ENCODE peak calls at places on chromosomes 13 and 19, in five cellular contexts. Y is breast epithelium, P is sigmoid colon, K is H1, Z is upper lobe of left lung. B is an unnamed sample.

GRCh38 chr19:16750081-16750480 is 30.4 kb downstream of the NWD1 start:
- DNase-seq in Y (no peak), P (no peak), K (no peak), Z (no peak), B (no peak)

GRCh38 chr19:1131718-1132552 is 28.1 kb downstream of the GPX4 start:
- DNase-seq in Y (peak), P (peak), K (no peak), Z (peak), B (peak)

GRCh38 chr13:27269114-27269665 is 1.4 kb upstream of the RASL11A start:
- DNase-seq in Y (no peak), P (no peak), K (no peak), Z (no peak), B (no peak)

GRCh38 chr19:5058456-5059190 is 89.7 kb downstream of the KDM4B start:
- DNase-seq in Y (no peak), P (no peak), K (no peak), Z (no peak), B (no peak)

GRCh38 chr13:114078501-114079451 is 53.6 kb downstream of the RASA3 start:
- DNase-seq in Y (peak), P (peak), K (no peak), Z (peak), B (no peak)

GRCh38 chr13:52029569-52029968 is 5.1 kb downstream of the UTP14C start:
- DNase-seq in Y (no peak), P (no peak), K (no peak), Z (no peak), B (no peak)

GRCh38 chr19:14476663-14477401 is 1.7 kb upstream of the PTGER1 start:
- DNase-seq in Y (no peak), P (peak), K (peak), Z (peak), B (no peak)

GRCh38 chr13:107348931-107349330 is 781.0 kb upstream of the ARGLU1 start:
- DNase-seq in Y (no peak), P (no peak), K (no peak), Z (no peak), B (no peak)

GRCh38 chr19:33156354-33156753 is 24.4 kb downstream of the WDR88 start:
- DNase-seq in Y (no peak), P (no peak), K (no peak), Z (no peak), B (no peak)

GRCh38 chr13:51636349-51636890 is 52.2 kb downstream of the WDFY2 start:
- DNase-seq in Y (no peak), P (no peak), K (no peak), Z (no peak), B (no peak)

GRCh38 chr19:17654993-17655392 is 33.2 kb downstream of the UNC13A start:
- DNase-seq in Y (no peak), P (no peak), K (peak), Z (no peak), B (peak)

GRCh38 chr13:62320129-62320724 is 904.6 kb upstream of the PCDH20 start:
- DNase-seq in Y (no peak), P (no peak), K (no peak), Z (no peak), B (peak)

GRCh38 chr19:4208385-4209094 is 20.8 kb upstream of the EBI3 start:
- DNase-seq in Y (no peak), P (no peak), K (peak), Z (no peak), B (peak)

GRCh38 chr13:70339738-70340137 is 231.5 kb upstream of the KLHL1 start:
- DNase-seq in Y (no peak), P (no peak), K (peak), Z (no peak), B (peak)

GRCh38 chr13:79307433-79307861 is 98.6 kb downstream of the RBM26 start:
- DNase-seq in Y (no peak), P (no peak), K (no peak), Z (peak), B (no peak)

GRCh38 chr19:54882758-54883157 is 8.7 kb downstream of the FCAR start:
- DNase-seq in Y (no peak), P (no peak), K (no peak), Z (no peak), B (no peak)

GRCh38 chr19:16888629-16889371 is at the start of gene F2RL3:
- DNase-seq in Y (no peak), P (peak), K (no peak), Z (peak), B (peak)

GRCh38 chr13:86684402-86684801 is 885.2 kb upstream of the SLITRK6 start:
- DNase-seq in Y (no peak), P (no peak), K (no peak), Z (no peak), B (no peak)

GRCh38 chr19:20078696-20079095 is 896 bp downstream of the ZNF90 start:
- DNase-seq in Y (no peak), P (peak), K (no peak), Z (peak), B (peak)

GRCh38 chr19:34148672-34149185 is 23.6 kb upstream of the LSM14A start:
- DNase-seq in Y (no peak), P (no peak), K (no peak), Z (no peak), B (no peak)

GRCh38 chr19:1177322-1178114 is 3.5 kb upstream of the SBNO2 start:
- DNase-seq in Y (no peak), P (peak), K (no peak), Z (peak), B (no peak)

GRCh38 chr13:45215392-45216077 is 14.7 kb upstream of the KCTD4 start:
- DNase-seq in Y (no peak), P (no peak), K (no peak), Z (no peak), B (no peak)

GRCh38 chr19:35882074-35882832 is 13.9 kb downstream of the APLP1 start:
- DNase-seq in Y (no peak), P (no peak), K (no peak), Z (no peak), B (peak)

GRCh38 chr19:18091217-18091608 is 4.5 kb upstream of the IL12RB1 start:
- DNase-seq in Y (no peak), P (peak), K (no peak), Z (peak), B (no peak)

GRCh38 chr13:26325876-26326275 is 71.9 kb downstream of the CDK8 start:
- DNase-seq in Y (no peak), P (no peak), K (no peak), Z (no peak), B (no peak)

GRCh38 chr13:98275711-98276171 is 98.7 kb upstream of the RNF113B start:
- DNase-seq in Y (no peak), P (no peak), K (no peak), Z (no peak), B (no peak)

GRCh38 chr13:58950911-58951310 is 1212.8 kb downstream of the DIAPH3 start:
- DNase-seq in Y (no peak), P (no peak), K (no peak), Z (no peak), B (no peak)

GRCh38 chr19:49297403-49297802 is 27.6 kb downstream of the SLC6A16 start:
- DNase-seq in Y (no peak), P (no peak), K (no peak), Z (no peak), B (no peak)

GRCh38 chr13:109608032-109608431 is 178.4 kb downstream of the IRS2 start:
- DNase-seq in Y (no peak), P (no peak), K (no peak), Z (no peak), B (no peak)

GRCh38 chr19:10774893-10775292 is 57.0 kb downstream of the DNM2 start:
- DNase-seq in Y (no peak), P (no peak), K (no peak), Z (no peak), B (no peak)

GRCh38 chr13:72556945-72557344 is 170.5 kb downstream of the MZT1 start:
- DNase-seq in Y (no peak), P (no peak), K (no peak), Z (no peak), B (no peak)

GRCh38 chr13:43684947-43685725 is 101.6 kb downstream of the ENOX1 start:
- DNase-seq in Y (no peak), P (no peak), K (no peak), Z (no peak), B (no peak)

GRCh38 chr19:16969127-16969526 is 57.5 kb downstream of the CPAMD8 start:
- DNase-seq in Y (peak), P (no peak), K (no peak), Z (peak), B (peak)

GRCh38 chr19:13846533-13847032 is 30.4 kb upstream of the NANOS3 start:
- DNase-seq in Y (peak), P (peak), K (peak), Z (peak), B (peak)

GRCh38 chr13:71309905-71310304 is 557.1 kb downstream of the DACH1 start:
- DNase-seq in Y (no peak), P (no peak), K (no peak), Z (no peak), B (no peak)

GRCh38 chr13:113851826-113852535 is 11.9 kb downstream of the GAS6 start:
- DNase-seq in Y (peak), P (no peak), K (peak), Z (no peak), B (no peak)

GRCh38 chr13:112012705-112013085 is 54.3 kb upstream of the SOX1 start:
- DNase-seq in Y (no peak), P (no peak), K (no peak), Z (no peak), B (no peak)
- TF ChIP-seq POLR2AphosphoS5 in Y (no peak), P (no peak), K (no peak), Z (no peak), B (no peak)

GRCh38 chr19:40394816-40395210 is 4.8 kb upstream of the HIPK4 start:
- DNase-seq in Y (no peak), P (no peak), K (no peak), Z (no peak), B (no peak)

GRCh38 chr19:40392123-40392522 is 2.1 kb upstream of the HIPK4 start:
- DNase-seq in Y (no peak), P (no peak), K (no peak), Z (no peak), B (no peak)

GRCh38 chr19:40390084-40390742 is at the start of gene HIPK4:
- DNase-seq in Y (no peak), P (no peak), K (peak), Z (no peak), B (peak)

GRCh38 chr19:40393894-40394815 is 4.2 kb upstream of the HIPK4 start:
- DNase-seq in Y (no peak), P (no peak), K (no peak), Z (no peak), B (no peak)

GRCh38 chr19:40392894-40393517 is 3.0 kb upstream of the HIPK4 start:
- DNase-seq in Y (peak), P (no peak), K (no peak), Z (peak), B (no peak)
- TF ChIP-seq POLR2AphosphoS5 in Y (no peak), P (no peak), K (no peak), Z (no peak), B (no peak)

DNA sequence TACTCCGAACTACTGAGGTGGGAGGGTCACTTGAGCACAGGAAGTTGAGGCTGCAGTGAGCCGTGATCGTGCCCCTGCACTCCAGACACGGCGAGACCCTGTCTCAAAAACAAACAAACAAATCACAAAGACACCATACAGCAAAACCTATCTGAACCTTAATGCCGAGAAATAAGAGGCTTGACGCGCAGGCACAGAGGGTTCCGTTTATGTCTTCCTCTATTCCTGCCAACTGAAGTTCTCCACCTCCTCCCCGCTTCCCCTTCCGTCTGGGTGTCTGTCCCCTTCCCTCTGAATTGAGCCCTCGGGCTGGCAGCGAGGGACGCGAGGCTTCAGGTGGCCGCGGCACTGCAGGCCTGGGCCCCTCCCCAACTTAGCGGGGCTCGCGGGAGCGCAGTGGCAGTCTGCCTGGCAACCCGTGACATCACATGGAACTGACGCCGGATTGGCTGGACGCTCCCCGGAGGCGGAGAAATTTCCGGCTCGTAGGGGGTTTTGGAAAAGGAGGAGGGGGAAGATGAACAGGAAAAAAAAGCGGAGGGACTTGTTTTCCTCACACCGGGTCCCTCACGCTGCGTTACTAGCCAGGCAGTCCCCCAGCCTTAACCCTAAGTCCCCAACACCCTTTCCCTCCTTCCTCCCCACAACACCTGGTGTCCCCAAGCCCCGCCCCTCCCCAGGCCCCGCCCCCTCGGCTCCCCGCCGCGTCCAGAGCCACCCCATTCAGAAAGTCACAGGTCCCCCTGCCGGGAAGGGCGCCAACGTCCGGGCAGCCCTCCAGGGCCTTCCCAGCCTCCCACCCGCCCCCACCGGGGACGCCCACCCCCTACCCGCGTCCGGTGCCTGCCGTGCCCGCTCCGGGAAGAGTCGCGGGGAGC is 1.1 kb upstream of the MYBPC2 start:
- DNase-seq in Y (peak), P (peak), K (peak), Z (peak), B (peak)
- TF ChIP-seq POLR2AphosphoS5 in Y (no peak), P (no peak), K (no peak), Z (peak), B (peak)

DNA sequence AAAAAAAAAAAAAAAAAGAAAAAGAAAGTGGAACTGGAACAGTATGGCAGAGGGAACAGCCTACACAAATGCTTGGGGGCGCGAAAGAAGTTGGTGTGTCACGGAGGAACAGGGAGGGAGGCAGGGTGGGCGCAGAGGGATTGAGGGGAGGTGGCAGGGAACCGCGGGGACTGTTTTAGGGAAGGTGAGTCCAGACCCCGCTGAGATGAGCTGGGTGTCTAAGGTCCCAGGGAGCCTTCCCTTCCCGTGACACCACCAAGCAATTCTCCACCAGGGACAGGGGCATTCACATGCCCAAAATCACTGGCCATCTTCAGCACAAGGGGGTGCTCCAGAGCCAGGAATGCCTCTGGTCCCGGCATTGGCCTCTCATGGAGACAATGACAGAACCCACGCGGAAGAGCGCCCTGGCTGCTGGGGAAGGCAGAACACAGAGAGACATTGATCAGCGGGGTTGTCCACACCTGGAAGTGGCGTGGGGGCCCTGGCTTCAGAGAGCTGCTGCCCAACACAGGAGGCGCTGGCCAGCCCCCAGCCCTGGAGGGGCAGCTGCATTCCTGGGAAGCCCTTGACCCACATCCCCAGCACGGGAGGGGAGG is 6.9 kb downstream of the PEAK3 start:
- DNase-seq in Y (no peak), P (peak), K (peak), Z (peak), B (peak)
- TF ChIP-seq POLR2AphosphoS5 in Y (no peak), P (no peak), K (no peak), Z (no peak), B (no peak)

GRCh38 chr19:44993526-44993925 is 7.7 kb upstream of the RELB start:
- DNase-seq in Y (no peak), P (no peak), K (no peak), Z (no peak), B (no peak)

GRCh38 chr19:44990459-44990858 is 10.8 kb upstream of the RELB start:
- DNase-seq in Y (no peak), P (peak), K (no peak), Z (no peak), B (no peak)

GRCh38 chr19:44990966-44991365 is 10.3 kb upstream of the RELB start:
- DNase-seq in Y (no peak), P (peak), K (no peak), Z (no peak), B (no peak)

GRCh38 chr19:44993926-44994537 is 7.2 kb upstream of the RELB start:
- DNase-seq in Y (no peak), P (peak), K (no peak), Z (no peak), B (no peak)

GRCh38 chr19:44992336-44993163 is 8.7 kb upstream of the RELB start:
- DNase-seq in Y (no peak), P (no peak), K (no peak), Z (no peak), B (no peak)
- TF ChIP-seq POLR2AphosphoS5 in Y (no peak), P (no peak), K (no peak), Z (no peak), B (no peak)

DNA sequence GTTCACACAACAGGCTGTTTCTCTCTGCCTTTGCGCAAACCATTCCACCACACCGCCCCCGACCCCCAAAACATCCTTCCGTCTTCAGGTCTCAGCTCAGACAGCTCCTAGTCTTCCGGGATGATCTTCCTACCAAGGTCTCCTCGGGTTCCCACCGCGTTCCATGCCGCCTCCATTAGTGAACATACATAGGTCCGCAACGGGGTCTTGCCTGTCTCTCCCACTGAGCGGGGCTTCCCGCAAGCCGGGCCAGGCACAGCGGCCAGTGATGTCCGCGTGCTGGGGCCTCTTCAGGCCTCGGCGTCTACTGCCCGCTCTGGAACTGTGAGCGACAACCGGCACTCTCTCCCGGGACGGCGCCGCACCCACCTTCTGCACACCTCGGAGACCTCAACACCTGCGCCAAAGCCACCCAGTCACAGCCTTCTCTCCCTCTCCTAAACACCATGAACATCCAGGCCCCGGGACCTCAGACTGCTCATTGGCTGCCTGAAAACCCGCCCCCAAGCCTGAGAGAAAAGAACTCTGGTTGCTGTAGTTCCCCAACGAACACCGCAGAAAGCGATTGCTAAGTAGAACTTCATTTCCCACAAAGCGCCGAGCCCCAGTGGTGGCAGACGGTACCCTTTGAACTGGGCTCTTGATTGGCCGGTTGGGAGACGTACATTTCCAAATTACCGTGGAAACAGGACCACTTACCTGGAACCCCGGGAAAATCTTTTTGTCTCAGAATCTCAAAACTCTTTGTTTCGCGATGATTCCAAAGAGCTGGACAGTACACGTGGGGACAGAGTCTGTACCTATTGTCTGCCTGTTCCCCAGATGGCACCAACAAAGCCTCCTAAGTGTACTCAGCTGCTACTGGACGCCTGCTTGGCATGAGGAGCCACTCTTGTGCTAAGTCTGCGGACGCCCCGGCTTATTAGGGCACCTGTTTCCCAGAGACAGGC is 9.5 kb downstream of the DYRK1B start:
- DNase-seq in Y (peak), P (peak), K (peak), Z (peak), B (peak)
- TF ChIP-seq POLR2AphosphoS5 in Y (peak), P (peak), K (peak), Z (peak), B (peak)

B was measured in GM23338.